ENCODE peak calls at places on chromosomes 3 and 15, in ten cellular contexts. Q, X, O, P, N, K, U, Y, R and D are unnamed samples.

GRCh38 chr3:60403866-60404265 is 847.4 kb downstream of the FHIT start:
- DNase-seq in P (no peak), Q (no peak), U (peak; percentile 77), X (no peak), Y (no peak), K (no peak), N (no peak), O (peak; percentile 5), R (no peak), D (no peak)

GRCh38 chr15:55694652-55695150 is 48.3 kb downstream of the PRTG start:
- DNase-seq in N (no peak), X (peak; percentile 54), K (peak; percentile 79), P (no peak), Y (no peak), O (no peak), R (no peak), Q (no peak), U (no peak), D (no peak)

GRCh38 chr3:111999924-112000835 is 1.5 kb downstream of the TAGLN3 start:
- DNase-seq in Q (no peak), K (no peak), Y (no peak), N (no peak), U (peak; percentile 24), X (peak; percentile 27), P (no peak), O (no peak), R (no peak), D (no peak)

GRCh38 chr3:36933540-36934296 is 11.1 kb downstream of the TRANK1 start:
- DNase-seq in R (no peak), Q (no peak), K (no peak), N (no peak), X (no peak), P (no peak), O (no peak), Y (no peak), U (no peak), D (no peak)

GRCh38 chr3:192155194-192155593 is 572.1 kb downstream of the FGF12 start:
- DNase-seq in R (no peak), X (no peak), Q (no peak), N (no peak), K (no peak), Y (no peak), U (no peak), P (no peak), O (no peak), D (no peak)

GRCh38 chr3:127411083-127411727 is 123.4 kb upstream of the PRR20G start:
- DNase-seq in Q (peak; percentile 88), K (peak; percentile 77), Y (peak; percentile 6), O (no peak), U (no peak), P (no peak), N (peak; percentile 45), X (no peak), R (no peak), D (no peak)

GRCh38 chr3:82628385-82629014 is 867.1 kb upstream of the GBE1 start:
- DNase-seq in K (no peak), Q (no peak), Y (no peak), U (no peak), O (no peak), P (no peak), X (no peak), R (no peak), N (no peak), D (no peak)

GRCh38 chr15:65196637-65197336 is 11.6 kb upstream of the CLPX start:
- DNase-seq in K (no peak), X (no peak), N (peak; percentile 56), R (no peak), P (no peak), Q (no peak), Y (no peak), U (no peak), O (no peak), D (no peak)

GRCh38 chr3:66442254-66443249 is 58.3 kb downstream of the LRIG1 start:
- DNase-seq in K (peak; percentile 97), R (peak; percentile 89), O (peak; percentile 86), P (peak; percentile 79), X (peak; percentile 86), U (no peak), N (peak; percentile 71), Q (no peak), Y (peak; percentile 78), D (no peak)

GRCh38 chr15:40567111-40567510 is 2.0 kb upstream of the RPUSD2 start:
- DNase-seq in N (peak; percentile 51), O (no peak), P (no peak), K (peak; percentile 75), Y (no peak), Q (peak; percentile 58), U (no peak), R (no peak), X (no peak), D (no peak)

GRCh38 chr3:114112696-114113095 is 56.2 kb downstream of the QTRT2 start:
- DNase-seq in R (no peak), Q (no peak), N (no peak), U (no peak), Y (no peak), P (no peak), O (peak; percentile 35), X (peak; percentile 67), K (no peak), D (no peak)

GRCh38 chr3:12679468-12679867 is 15.6 kb upstream of the RAF1 start:
- DNase-seq in K (no peak), Q (no peak), P (no peak), N (no peak), Y (no peak), O (peak; percentile 92), X (peak; percentile 58), R (no peak), U (no peak), D (peak; percentile 80)

GRCh38 chr15:58125333-58125732 is 12.8 kb upstream of the AQP9 start:
- DNase-seq in N (no peak), Q (no peak), P (no peak), Y (no peak), R (no peak), U (no peak), O (peak; percentile 20), K (no peak), X (no peak), D (no peak)

GRCh38 chr3:15221574-15222217 is 15.7 kb downstream of the CAPN7 start:
- DNase-seq in K (no peak), O (no peak), Y (no peak), N (no peak), X (no peak), Q (no peak), U (no peak), R (no peak), P (no peak), D (no peak)

GRCh38 chr15:55627730-55628368 is 39.7 kb upstream of the PYGO1 start:
- DNase-seq in N (no peak), P (no peak), K (peak; percentile 62), R (no peak), Y (no peak), U (no peak), Q (no peak), O (peak; percentile 93), X (peak; percentile 92), D (peak; percentile 93)

GRCh38 chr15:66738595-66738994 is 36.6 kb downstream of the SMAD6 start:
- DNase-seq in O (no peak), R (no peak), U (no peak), K (no peak), Y (no peak), P (no peak), X (no peak), N (no peak), Q (no peak), D (no peak)

GRCh38 chr15:66740802-66741201 is 38.8 kb downstream of the SMAD6 start:
- DNase-seq in K (no peak), Y (peak; percentile 72), X (no peak), R (peak; percentile 26), Q (no peak), U (no peak), P (peak; percentile 55), N (no peak), O (peak; percentile 86), D (no peak)

GRCh38 chr15:66737243-66738010 is 35.4 kb downstream of the SMAD6 start:
- DNase-seq in X (no peak), R (no peak), Y (no peak), N (no peak), K (no peak), U (no peak), O (no peak), Q (no peak), P (no peak), D (no peak)

GRCh38 chr15:66738116-66738515 is 36.1 kb downstream of the SMAD6 start:
- DNase-seq in Y (no peak), X (no peak), U (no peak), P (no peak), O (no peak), N (no peak), R (no peak), K (no peak), Q (no peak), D (no peak)

GRCh38 chr15:66739287-66739686 is 37.3 kb downstream of the SMAD6 start:
- DNase-seq in Y (no peak), R (no peak), X (no peak), O (no peak), Q (no peak), N (no peak), P (no peak), K (no peak), U (no peak), D (no peak)
- H3K4me1 ChIP-seq in Y (peaks cover 32% of the 10 kb centered on the region), R (peaks cover 3% of the 10 kb centered on the region), X (peaks cover 12% of the 10 kb centered on the region), O (peaks cover 42% of the 10 kb centered on the region), Q (no peaks in the 10 kb centered on the region), N (no peaks in the 10 kb centered on the region), P (peaks cover 81% of the 10 kb centered on the region), K (peaks cover 2% of the 10 kb centered on the region), U (no peaks in the 10 kb centered on the region), D (no peaks in the 10 kb centered on the region)

GRCh38 chr15:98506711-98507110 is 141.6 kb upstream of the IGF1R start:
- DNase-seq in N (peak; percentile 37), X (no peak), O (no peak), U (no peak), K (no peak), Y (no peak), P (no peak), R (no peak), Q (no peak), D (no peak)
- H3K27me3 ChIP-seq in N (no peaks in the 10 kb centered on the region), X (peaks cover 8% of the 10 kb centered on the region), O (peaks cover 32% of the 10 kb centered on the region), U (no peaks in the 10 kb centered on the region), K (no peaks in the 10 kb centered on the region), Y (peaks cover 6% of the 10 kb centered on the region), P (peaks cover 77% of the 10 kb centered on the region), R (no peaks in the 10 kb centered on the region), Q (peaks cover 15% of the 10 kb centered on the region), D (peaks cover 12% of the 10 kb centered on the region)

DNA sequence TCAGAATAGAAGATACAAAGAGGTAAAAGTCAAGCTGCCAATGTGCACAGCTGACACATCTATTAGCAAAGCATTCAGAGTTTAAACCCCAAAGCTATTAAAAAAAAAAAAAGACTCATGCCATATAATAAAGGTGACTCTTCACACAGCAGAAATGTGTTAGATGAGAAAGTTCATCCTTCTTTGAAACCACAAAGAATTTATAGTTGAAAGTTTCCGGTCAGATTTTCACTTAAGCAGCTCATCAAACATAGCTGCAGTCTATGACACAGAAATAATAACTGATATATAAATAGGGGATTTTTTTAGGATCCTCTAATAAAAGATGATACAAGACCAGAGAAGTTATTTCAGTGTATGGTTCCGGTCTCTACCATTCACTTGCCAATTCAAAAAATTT is 76.6 kb downstream of the WWTR1 start:
- DNase-seq in O (peak; percentile 55), Y (no peak), U (peak; percentile 37), Q (no peak), N (no peak), P (no peak), R (no peak), X (peak; percentile 76), K (no peak), D (no peak)
- H3K4me1 ChIP-seq in O (peaks cover 91% of the 10 kb centered on the region), Y (peaks cover 66% of the 10 kb centered on the region), U (peaks cover 38% of the 10 kb centered on the region), Q (no peaks in the 10 kb centered on the region), N (peaks cover 2% of the 10 kb centered on the region), P (peaks cover 90% of the 10 kb centered on the region), R (peaks cover 27% of the 10 kb centered on the region), X (peaks cover 66% of the 10 kb centered on the region), K (peaks cover 15% of the 10 kb centered on the region), D (peaks cover 95% of the 10 kb centered on the region)

GRCh38 chr15:72133211-72133610 is 15.0 kb downstream of the SENP8 start:
- DNase-seq in N (no peak), O (no peak), Q (no peak), P (no peak), Y (no peak), U (no peak), X (no peak), K (no peak), R (no peak), D (no peak)
- H3K27me3 ChIP-seq in N (no peaks in the 10 kb centered on the region), O (no peaks in the 10 kb centered on the region), Q (peaks cover 5% of the 10 kb centered on the region), P (no peaks in the 10 kb centered on the region), Y (no peaks in the 10 kb centered on the region), U (no peaks in the 10 kb centered on the region), X (no peaks in the 10 kb centered on the region), K (no peaks in the 10 kb centered on the region), R (no peaks in the 10 kb centered on the region), D (no peaks in the 10 kb centered on the region)